ENCODE peak calls at places on chromosomes 1 and 21, in five cellular contexts. One of them, this sample, is unnamed.

GRCh38 chr1:28983509-28984310 is 69.3 kb downstream of the EPB41 start:
- DNase-seq in activated naive CD4-positive, alpha-beta T cell: no peak
- DNase-seq in heart left ventricle: peak; percentile 78
- DNase-seq in WTC11: peak; percentile 47
- DNase-seq in bronchial epithelial cell: no peak
- DNase-seq in this sample: no peak

GRCh38 chr1:232542633-232543032 is 87.3 kb downstream of the SIPA1L2 start:
- DNase-seq in activated naive CD4-positive, alpha-beta T cell: no peak
- DNase-seq in heart left ventricle: no peak
- DNase-seq in WTC11: no peak
- DNase-seq in bronchial epithelial cell: no peak
- DNase-seq in this sample: no peak

GRCh38 chr1:38516560-38516959 is 343.0 kb downstream of the RRAGC start:
- DNase-seq in activated naive CD4-positive, alpha-beta T cell: no peak
- DNase-seq in heart left ventricle: no peak
- DNase-seq in WTC11: no peak
- DNase-seq in bronchial epithelial cell: no peak
- DNase-seq in this sample: no peak

GRCh38 chr21:45248301-45248892 is 39.3 kb downstream of the POFUT2 start:
- DNase-seq in activated naive CD4-positive, alpha-beta T cell: no peak
- DNase-seq in heart left ventricle: no peak
- DNase-seq in WTC11: no peak
- DNase-seq in bronchial epithelial cell: no peak
- DNase-seq in this sample: no peak

GRCh38 chr1:198756470-198756869 is 117.6 kb downstream of the PTPRC start:
- DNase-seq in activated naive CD4-positive, alpha-beta T cell: no peak
- DNase-seq in heart left ventricle: no peak
- DNase-seq in WTC11: no peak
- DNase-seq in bronchial epithelial cell: peak; percentile 36
- DNase-seq in this sample: no peak

GRCh38 chr1:230768903-230769570 is 21.8 kb downstream of the CAPN9 start:
- DNase-seq in activated naive CD4-positive, alpha-beta T cell: no peak
- DNase-seq in heart left ventricle: no peak
- DNase-seq in WTC11: no peak
- DNase-seq in bronchial epithelial cell: peak; percentile 81
- DNase-seq in this sample: no peak

GRCh38 chr1:7000720-7001119 is 215.5 kb downstream of the CAMTA1 start:
- DNase-seq in activated naive CD4-positive, alpha-beta T cell: no peak
- DNase-seq in heart left ventricle: no peak
- DNase-seq in WTC11: no peak
- DNase-seq in bronchial epithelial cell: no peak
- DNase-seq in this sample: no peak

GRCh38 chr1:221778535-221779142 is 36.8 kb upstream of the DUSP10 start:
- DNase-seq in activated naive CD4-positive, alpha-beta T cell: no peak
- DNase-seq in heart left ventricle: no peak
- DNase-seq in WTC11: no peak
- DNase-seq in bronchial epithelial cell: no peak
- DNase-seq in this sample: peak; percentile 21

GRCh38 chr1:210364479-210364878 is 35.8 kb downstream of the HHAT start:
- DNase-seq in activated naive CD4-positive, alpha-beta T cell: no peak
- DNase-seq in heart left ventricle: peak; percentile 37
- DNase-seq in WTC11: no peak
- DNase-seq in bronchial epithelial cell: peak; percentile 73
- DNase-seq in this sample: no peak

GRCh38 chr1:56286506-56286905 is 292.9 kb downstream of the PLPP3 start:
- DNase-seq in activated naive CD4-positive, alpha-beta T cell: no peak
- DNase-seq in heart left ventricle: no peak
- DNase-seq in WTC11: no peak
- DNase-seq in bronchial epithelial cell: peak; percentile 28
- DNase-seq in this sample: no peak

GRCh38 chr1:229434005-229434640 is at the start of gene ACTA1:
- DNase-seq in activated naive CD4-positive, alpha-beta T cell: no peak
- DNase-seq in heart left ventricle: peak; percentile 88
- DNase-seq in WTC11: peak; percentile 65
- DNase-seq in bronchial epithelial cell: no peak
- DNase-seq in this sample: no peak

GRCh38 chr1:216815239-216815955 is 92.2 kb upstream of the ESRRG start:
- DNase-seq in activated naive CD4-positive, alpha-beta T cell: no peak
- DNase-seq in heart left ventricle: peak; percentile 50
- DNase-seq in WTC11: no peak
- DNase-seq in bronchial epithelial cell: peak; percentile 18
- DNase-seq in this sample: no peak

GRCh38 chr1:152777510-152778137 is 2.7 kb downstream of the LCE1F start:
- DNase-seq in activated naive CD4-positive, alpha-beta T cell: no peak
- DNase-seq in heart left ventricle: no peak
- DNase-seq in WTC11: no peak
- DNase-seq in bronchial epithelial cell: no peak
- DNase-seq in this sample: no peak

GRCh38 chr1:165449121-165449520 is 4.2 kb upstream of the RXRG start:
- DNase-seq in activated naive CD4-positive, alpha-beta T cell: no peak
- DNase-seq in heart left ventricle: no peak
- DNase-seq in WTC11: no peak
- DNase-seq in bronchial epithelial cell: no peak
- DNase-seq in this sample: no peak

GRCh38 chr1:115374598-115374997 is 36.5 kb upstream of the NGF start:
- DNase-seq in activated naive CD4-positive, alpha-beta T cell: no peak
- DNase-seq in heart left ventricle: no peak
- DNase-seq in WTC11: no peak
- DNase-seq in bronchial epithelial cell: no peak
- DNase-seq in this sample: no peak

GRCh38 chr1:214901718-214902117 is 180.8 kb upstream of the KCNK2 start:
- DNase-seq in activated naive CD4-positive, alpha-beta T cell: no peak
- DNase-seq in heart left ventricle: no peak
- DNase-seq in WTC11: no peak
- DNase-seq in bronchial epithelial cell: peak; percentile 96
- DNase-seq in this sample: no peak

GRCh38 chr1:168907053-168907452 is 178.0 kb upstream of the DPT start:
- DNase-seq in activated naive CD4-positive, alpha-beta T cell: no peak
- DNase-seq in heart left ventricle: no peak
- DNase-seq in WTC11: no peak
- DNase-seq in bronchial epithelial cell: peak; percentile 90
- DNase-seq in this sample: no peak

GRCh38 chr1:230865062-230865817 is 3.1 kb downstream of the C1orf198 start:
- DNase-seq in activated naive CD4-positive, alpha-beta T cell: no peak
- DNase-seq in heart left ventricle: no peak
- DNase-seq in WTC11: no peak
- DNase-seq in bronchial epithelial cell: no peak
- DNase-seq in this sample: no peak

GRCh38 chr21:34513109-34513675 is 1.2 kb upstream of the KCNE1 start:
- DNase-seq in activated naive CD4-positive, alpha-beta T cell: no peak
- DNase-seq in heart left ventricle: no peak
- DNase-seq in WTC11: no peak
- DNase-seq in bronchial epithelial cell: peak; percentile 35
- DNase-seq in this sample: no peak

GRCh38 chr1:102562380-102562779 is 545.9 kb downstream of the COL11A1 start:
- DNase-seq in activated naive CD4-positive, alpha-beta T cell: no peak
- DNase-seq in heart left ventricle: no peak
- DNase-seq in WTC11: no peak
- DNase-seq in bronchial epithelial cell: no peak
- DNase-seq in this sample: no peak

GRCh38 chr1:203368624-203369451 is 17.9 kb upstream of the FMOD start:
- DNase-seq in activated naive CD4-positive, alpha-beta T cell: no peak
- DNase-seq in heart left ventricle: peak; percentile 79
- DNase-seq in WTC11: no peak
- DNase-seq in bronchial epithelial cell: peak; percentile 87
- DNase-seq in this sample: no peak

GRCh38 chr21:17987328-17987727 is 168.2 kb upstream of the C21orf91 start:
- DNase-seq in activated naive CD4-positive, alpha-beta T cell: no peak
- DNase-seq in heart left ventricle: no peak
- DNase-seq in WTC11: no peak
- DNase-seq in bronchial epithelial cell: no peak
- DNase-seq in this sample: no peak

GRCh38 chr1:92623187-92623778 is 136.6 kb upstream of the GFI1 start:
- DNase-seq in activated naive CD4-positive, alpha-beta T cell: no peak
- DNase-seq in heart left ventricle: no peak
- DNase-seq in WTC11: no peak
- DNase-seq in bronchial epithelial cell: peak; percentile 22
- DNase-seq in this sample: no peak

GRCh38 chr1:66438062-66438970 is 95.6 kb upstream of the SGIP1 start:
- DNase-seq in activated naive CD4-positive, alpha-beta T cell: no peak
- DNase-seq in heart left ventricle: no peak
- DNase-seq in WTC11: no peak
- DNase-seq in bronchial epithelial cell: peak; percentile 58
- DNase-seq in this sample: no peak

GRCh38 chr1:30905403-30905802 is 3.2 kb downstream of the SDC3 start:
- DNase-seq in activated naive CD4-positive, alpha-beta T cell: no peak
- DNase-seq in heart left ventricle: no peak
- DNase-seq in WTC11: no peak
- DNase-seq in bronchial epithelial cell: no peak
- DNase-seq in this sample: no peak

GRCh38 chr1:80994934-80995333 is 805.8 kb upstream of the ADGRL2 start:
- DNase-seq in activated naive CD4-positive, alpha-beta T cell: no peak
- DNase-seq in heart left ventricle: no peak
- DNase-seq in WTC11: no peak
- DNase-seq in bronchial epithelial cell: no peak
- DNase-seq in this sample: no peak

GRCh38 chr1:147738129-147738528 is 22.3 kb downstream of the GJA5 start:
- DNase-seq in activated naive CD4-positive, alpha-beta T cell: no peak
- DNase-seq in heart left ventricle: no peak
- DNase-seq in WTC11: no peak
- DNase-seq in bronchial epithelial cell: no peak
- DNase-seq in this sample: no peak

GRCh38 chr1:37923551-37923889 is 23.3 kb downstream of the INPP5B start:
- DNase-seq in activated naive CD4-positive, alpha-beta T cell: no peak
- DNase-seq in heart left ventricle: no peak
- DNase-seq in WTC11: no peak
- DNase-seq in bronchial epithelial cell: no peak
- DNase-seq in this sample: no peak

GRCh38 chr1:160144921-160145320 is 6.5 kb upstream of the ATP1A4 start:
- DNase-seq in activated naive CD4-positive, alpha-beta T cell: no peak
- DNase-seq in heart left ventricle: no peak
- DNase-seq in WTC11: no peak
- DNase-seq in bronchial epithelial cell: no peak
- DNase-seq in this sample: no peak

GRCh38 chr1:19679691-19680090 is 15.0 kb downstream of the HTR6 start:
- DNase-seq in activated naive CD4-positive, alpha-beta T cell: no peak
- DNase-seq in heart left ventricle: no peak
- DNase-seq in WTC11: no peak
- DNase-seq in bronchial epithelial cell: peak; percentile 12
- DNase-seq in this sample: no peak

GRCh38 chr21:38386967-38387366 is 111.3 kb downstream of the ERG start:
- DNase-seq in activated naive CD4-positive, alpha-beta T cell: no peak
- DNase-seq in heart left ventricle: no peak
- DNase-seq in WTC11: no peak
- DNase-seq in bronchial epithelial cell: peak; percentile 12
- DNase-seq in this sample: peak; percentile 73

GRCh38 chr21:36783612-36784383 is 84.9 kb downstream of the SIM2 start:
- DNase-seq in activated naive CD4-positive, alpha-beta T cell: no peak
- DNase-seq in heart left ventricle: no peak
- DNase-seq in WTC11: no peak
- DNase-seq in bronchial epithelial cell: peak; percentile 89
- DNase-seq in this sample: no peak

GRCh38 chr1:15843826-15844572 is 3.5 kb upstream of the SPEN start:
- DNase-seq in activated naive CD4-positive, alpha-beta T cell: no peak
- DNase-seq in heart left ventricle: no peak
- DNase-seq in WTC11: no peak
- DNase-seq in bronchial epithelial cell: no peak
- DNase-seq in this sample: no peak

GRCh38 chr1:183636783-183637182 is 1.2 kb upstream of the ARPC5 start:
- DNase-seq in activated naive CD4-positive, alpha-beta T cell: no peak
- DNase-seq in heart left ventricle: no peak
- DNase-seq in WTC11: no peak
- DNase-seq in bronchial epithelial cell: no peak
- DNase-seq in this sample: no peak

GRCh38 chr1:75765697-75766355 is 20.2 kb upstream of the RABGGTB start:
- DNase-seq in activated naive CD4-positive, alpha-beta T cell: no peak
- DNase-seq in heart left ventricle: no peak
- DNase-seq in WTC11: no peak
- DNase-seq in bronchial epithelial cell: peak; percentile 86
- DNase-seq in this sample: no peak

GRCh38 chr21:42456457-42456856 is 39.6 kb downstream of the RSPH1 start:
- DNase-seq in activated naive CD4-positive, alpha-beta T cell: no peak
- DNase-seq in heart left ventricle: no peak
- DNase-seq in WTC11: no peak
- DNase-seq in bronchial epithelial cell: peak; percentile 47
- DNase-seq in this sample: no peak

GRCh38 chr1:29649375-29650040 is 413.2 kb downstream of the PTPRU start:
- DNase-seq in activated naive CD4-positive, alpha-beta T cell: no peak
- DNase-seq in heart left ventricle: no peak
- DNase-seq in WTC11: no peak
- DNase-seq in bronchial epithelial cell: peak; percentile 64
- DNase-seq in this sample: no peak

This sample was measured in GDM1.